ENCODE peak calls at places on chromosomes 1 and 21, in eight cellular contexts. K is skeletal muscle cell; M is stimulated activated CD4-positive, alpha-beta T cell treated with anti-CD3 and anti-CD28 coated beads, Interleukin-15, amount 100 ng/mL, for 24 hours; T is NCI-H510A treated with DMSO at 0.1 percent for 48 hours; A is stimulated activated CD8-positive, alpha-beta memory T cell treated with anti-CD3 and anti-CD28 coated beads, Interleukin-4, amount 100 ng/mL, for 24 hours; Z is amygdala; N is NCI-H2171; L is EL. O is an unnamed sample.
A peak's percentile ranks its signal among the peaks of the same experiment; 100 is the strongest.

GRCh38 chr1:174358344-174358743 is 89.4 kb upstream of the GPR52 start:
- DNase-seq in M (no peak), K (no peak), T (no peak), N (no peak), Z (no peak), L (no peak), A (no peak), O (no peak)

GRCh38 chr1:9128161-9128519 is 762 bp downstream of the GPR157 start:
- DNase-seq in L (peak; percentile 20), A (no peak), T (no peak), M (peak; percentile 8), N (no peak), K (no peak), Z (no peak), O (no peak)

GRCh38 chr1:156657161-156657970 is 15.4 kb downstream of the BCAN start:
- DNase-seq in N (peak; percentile 46), A (peak; percentile 65), Z (peak; percentile 63), K (no peak), T (peak; percentile 61), L (peak; percentile 67), M (peak; percentile 83), O (peak; percentile 64)

GRCh38 chr1:109979489-109980091 is 5.0 kb upstream of the AHCYL1 start:
- DNase-seq in K (no peak), A (no peak), T (no peak), L (peak; percentile 83), N (no peak), Z (no peak), M (no peak), O (no peak)

GRCh38 chr1:35449334-35450008 is 107.7 kb downstream of the KIAA0319L start:
- DNase-seq in T (no peak), Z (no peak), A (no peak), N (no peak), M (no peak), K (peak; percentile 91), L (peak; percentile 92), O (no peak)

GRCh38 chr1:20978413-20978812 is 191.3 kb upstream of the HP1BP3 start:
- DNase-seq in K (no peak), Z (no peak), N (no peak), A (no peak), T (no peak), M (no peak), L (peak; percentile 61), O (no peak)

GRCh38 chr1:215529111-215529510 is 38.0 kb upstream of the KCTD3 start:
- DNase-seq in A (no peak), N (no peak), M (no peak), L (no peak), T (no peak), K (no peak), Z (no peak), O (no peak)

GRCh38 chr21:17777321-17777720 is 41.8 kb downstream of the C21orf91 start:
- DNase-seq in M (no peak), L (no peak), N (no peak), K (no peak), A (no peak), T (no peak), Z (no peak), O (no peak)

GRCh38 chr1:43564617-43565348 is 34.1 kb downstream of the PTPRF start:
- DNase-seq in M (no peak), N (peak; percentile 90), K (no peak), L (no peak), Z (no peak), T (peak; percentile 94), A (no peak), O (no peak)

GRCh38 chr1:33745942-33746341 is 117.9 kb upstream of the HMGB4 start:
- DNase-seq in N (no peak), Z (no peak), M (no peak), T (no peak), A (no peak), L (no peak), K (no peak), O (no peak)

GRCh38 chr1:118627435-118627834 is 360.7 kb downstream of the TBX15 start:
- DNase-seq in L (peak; percentile 0), M (no peak), T (no peak), Z (no peak), K (no peak), A (no peak), N (no peak), O (no peak)

GRCh38 chr1:116147972-116148371 is 36.8 kb downstream of the MAB21L3 start:
- DNase-seq in K (no peak), M (no peak), L (peak; percentile 7), T (no peak), Z (no peak), N (no peak), A (no peak), O (no peak)

GRCh38 chr21:15224346-15225086 is 159.7 kb upstream of the NRIP1 start:
- DNase-seq in M (no peak), A (no peak), Z (no peak), T (no peak), N (no peak), K (peak; percentile 92), L (peak; percentile 87), O (no peak)

GRCh38 chr1:174966000-174966572 is 33.7 kb upstream of the CACYBP start:
- DNase-seq in A (no peak), M (no peak), Z (no peak), T (peak; percentile 39), N (no peak), K (no peak), L (no peak), O (no peak)

GRCh38 chr1:54806931-54807611 is 5.9 kb upstream of the TTC22 start:
- DNase-seq in A (peak; percentile 37), K (no peak), Z (no peak), M (peak; percentile 20), L (peak; percentile 41), T (no peak), N (no peak), O (no peak)

GRCh38 chr1:53959664-53960250 is 13.6 kb downstream of the LRRC42 start:
- DNase-seq in M (no peak), N (peak; percentile 5), K (no peak), L (peak; percentile 28), A (no peak), T (peak; percentile 33), Z (no peak), O (peak; percentile 46)

O was measured in central memory CD4-positive, alpha-beta T cell.